ENCODE peak calls at places on chromosomes 16 and 17, in eight cellular contexts. Y is keratinocyte; B is small intestine; R is Peyer's patch; U is H9; P is aorta; F is left ventricle myocardium inferior; S is naive thymus-derived CD4-positive, alpha-beta T cell. Q is an unnamed sample.

GRCh38 chr17:67026341-67026740 is 18.0 kb upstream of the CACNG1 start:
- DNase-seq in B (no peak), P (no peak), S (no peak), Y (no peak), F (no peak), R (no peak), U (no peak), Q (no peak)

GRCh38 chr17:38342886-38343607 is 709 bp downstream of the GPR179 start:
- DNase-seq in F (no peak), Y (no peak), U (peak; percentile 28), P (peak; percentile 43), B (no peak), S (no peak), R (no peak), Q (no peak)

GRCh38 chr17:17990282-17990681 is 17.6 kb downstream of the DRC3 start:
- DNase-seq in R (no peak), U (no peak), B (no peak), S (no peak), F (no peak), Y (peak; percentile 55), P (no peak), Q (no peak)

GRCh38 chr16:48126801-48127644 is 28.8 kb downstream of the ABCC12 start:
- DNase-seq in P (no peak), B (no peak), U (no peak), S (no peak), R (no peak), Y (peak; percentile 38), F (no peak), Q (no peak)

GRCh38 chr16:58098207-58099096 is 30.7 kb downstream of the CFAP20 start:
- DNase-seq in Y (no peak), B (no peak), F (no peak), P (no peak), U (no peak), S (no peak), R (no peak), Q (no peak)

GRCh38 chr16:84913315-84913714 is 93.5 kb downstream of the CRISPLD2 start:
- DNase-seq in U (no peak), B (no peak), R (no peak), F (peak; percentile 56), P (no peak), S (no peak), Y (no peak), Q (peak; percentile 30)

GRCh38 chr17:57782051-57782490 is 37.0 kb upstream of the CCDC182 start:
- DNase-seq in Y (no peak), U (no peak), B (no peak), F (no peak), R (no peak), S (no peak), P (no peak), Q (no peak)

GRCh38 chr16:16009396-16009795 is 60.0 kb downstream of the ABCC1 start:
- DNase-seq in R (no peak), Y (no peak), U (no peak), B (no peak), F (peak; percentile 69), S (no peak), P (no peak), Q (no peak)

GRCh38 chr16:65120811-65121721 is 797 bp downstream of the CDH11 start:
- DNase-seq in Y (no peak), F (peak; percentile 20), P (peak; percentile 81), B (no peak), U (peak; percentile 46), S (no peak), R (no peak), Q (peak; percentile 11)

GRCh38 chr17:62627219-62627903 is at the start of gene MRC2:
- DNase-seq in U (peak; percentile 82), F (peak; percentile 74), S (peak; percentile 13), Y (no peak), R (no peak), P (peak; percentile 94), B (no peak), Q (no peak)

GRCh38 chr17:32486091-32486700 is 597 bp upstream of the CDK5R1 start:
- DNase-seq in F (peak; percentile 74), U (peak; percentile 88), S (peak; percentile 76), B (peak; percentile 80), P (peak; percentile 89), R (peak; percentile 67), Y (no peak), Q (peak; percentile 78)

GRCh38 chr17:6145946-6146345 is 75.8 kb downstream of the WSCD1 start:
- DNase-seq in U (no peak), R (no peak), F (no peak), P (no peak), Y (no peak), B (no peak), S (no peak), Q (no peak)

GRCh38 chr17:6147054-6147453 is 76.9 kb downstream of the WSCD1 start:
- DNase-seq in P (no peak), S (no peak), B (no peak), U (no peak), Y (no peak), R (no peak), F (no peak), Q (no peak)
- H3K27me3 ChIP-seq in P (no peaks in the 10 kb centered on the region), S (no peaks in the 10 kb centered on the region), B (no peaks in the 10 kb centered on the region), U (no peaks in the 10 kb centered on the region), Y (peaks cover 3% of the 10 kb centered on the region), R (no peaks in the 10 kb centered on the region), F (peaks cover 43% of the 10 kb centered on the region), Q (no peaks in the 10 kb centered on the region)

DNA sequence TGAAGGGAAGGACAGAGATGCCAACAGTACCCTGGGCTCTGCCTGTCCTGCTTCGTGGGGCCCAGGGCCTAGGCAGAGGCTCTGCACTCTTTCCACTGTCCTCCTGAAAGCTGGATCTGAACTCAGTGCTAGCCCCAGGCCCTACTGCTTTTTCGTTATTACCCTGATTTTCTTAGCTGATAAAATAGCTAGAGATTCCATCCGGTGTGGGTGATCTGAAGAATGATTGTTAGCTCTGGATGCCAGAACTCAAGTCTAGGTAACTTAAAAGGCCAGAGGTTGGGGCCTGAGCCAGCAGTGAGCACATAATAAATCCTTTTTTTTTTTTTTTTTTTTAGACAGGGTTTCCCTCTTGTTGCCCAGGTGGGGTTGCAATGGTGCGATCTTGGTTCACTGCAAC is 1.8 kb upstream of the MYBBP1A start:
- DNase-seq in Y (no peak), S (no peak), B (no peak), P (no peak), U (no peak), R (no peak), F (no peak), Q (no peak)
- H3K4me1 ChIP-seq in Y (peaks cover 18% of the 10 kb centered on the region), S (peaks cover 22% of the 10 kb centered on the region), B (peaks cover 11% of the 10 kb centered on the region), P (no peaks in the 10 kb centered on the region), U (peaks cover 4% of the 10 kb centered on the region), R (peaks cover 16% of the 10 kb centered on the region), F (peaks cover 33% of the 10 kb centered on the region), Q (no peaks in the 10 kb centered on the region)

DNA sequence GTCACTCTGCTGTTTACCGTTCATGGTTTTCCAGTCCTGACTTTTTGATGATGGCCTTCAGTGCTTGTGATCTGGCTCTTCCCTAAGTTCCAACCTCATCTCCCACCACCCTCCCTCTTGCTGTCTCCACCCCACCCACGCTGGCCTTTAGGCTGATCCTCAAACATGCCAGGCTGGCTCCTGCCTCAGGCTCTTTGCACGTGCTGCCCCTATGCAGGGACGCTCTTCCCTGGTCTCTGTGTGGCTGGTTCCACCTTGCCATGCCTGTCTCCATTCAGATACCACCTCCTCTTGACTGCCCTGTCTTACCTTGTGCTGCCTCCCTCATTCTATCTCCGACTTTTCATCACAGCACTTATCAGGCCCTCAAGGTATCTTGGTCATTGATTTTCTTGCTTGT is 228.8 kb downstream of the SNX29 start:
- DNase-seq in S (no peak), U (no peak), R (no peak), P (no peak), B (no peak), Y (no peak), F (no peak), Q (no peak)
- H3K27me3 ChIP-seq in S (no peaks in the 10 kb centered on the region), U (no peaks in the 10 kb centered on the region), R (no peaks in the 10 kb centered on the region), P (no peaks in the 10 kb centered on the region), B (no peaks in the 10 kb centered on the region), Y (no peaks in the 10 kb centered on the region), F (no peaks in the 10 kb centered on the region), Q (no peaks in the 10 kb centered on the region)

GRCh38 chr16:17460890-17461289 is 9.9 kb downstream of the XYLT1 start:
- DNase-seq in Y (no peak), P (no peak), B (no peak), R (no peak), U (no peak), S (no peak), F (no peak), Q (no peak)

GRCh38 chr16:17461951-17462729 is 8.6 kb downstream of the XYLT1 start:
- DNase-seq in B (no peak), F (no peak), Y (no peak), P (no peak), U (peak; percentile 53), R (peak; percentile 69), S (no peak), Q (no peak)

GRCh38 chr16:17457997-17458396 is 12.8 kb downstream of the XYLT1 start:
- DNase-seq in Y (no peak), R (no peak), B (no peak), S (no peak), U (no peak), F (no peak), P (no peak), Q (no peak)

GRCh38 chr16:17457513-17457912 is 13.2 kb downstream of the XYLT1 start:
- DNase-seq in U (no peak), R (no peak), P (no peak), F (no peak), S (no peak), Y (no peak), B (no peak), Q (no peak)

GRCh38 chr16:17459903-17460521 is 10.7 kb downstream of the XYLT1 start:
- DNase-seq in Y (no peak), F (no peak), S (no peak), U (no peak), B (no peak), P (no peak), R (peak; percentile 73), Q (no peak)
- H3K4me1 ChIP-seq in Y (no peaks in the 10 kb centered on the region), F (peaks cover 9% of the 10 kb centered on the region), S (peaks cover 7% of the 10 kb centered on the region), U (peaks cover 6% of the 10 kb centered on the region), B (no peaks in the 10 kb centered on the region), P (no peaks in the 10 kb centered on the region), R (peaks cover 8% of the 10 kb centered on the region), Q (no peaks in the 10 kb centered on the region)

GRCh38 chr16:803751-804075 is 3.2 kb upstream of the GNG13 start:
- DNase-seq in R (no peak), P (no peak), S (no peak), Y (no peak), U (no peak), F (no peak), B (no peak), Q (no peak)
- H3K27me3 ChIP-seq in R (peaks cover 21% of the 10 kb centered on the region), P (no peaks in the 10 kb centered on the region), S (no peaks in the 10 kb centered on the region), Y (peaks cover 44% of the 10 kb centered on the region), U (peaks cover 5% of the 10 kb centered on the region), F (peaks cover 49% of the 10 kb centered on the region), B (peaks cover 25% of the 10 kb centered on the region), Q (no peaks in the 10 kb centered on the region)

DNA sequence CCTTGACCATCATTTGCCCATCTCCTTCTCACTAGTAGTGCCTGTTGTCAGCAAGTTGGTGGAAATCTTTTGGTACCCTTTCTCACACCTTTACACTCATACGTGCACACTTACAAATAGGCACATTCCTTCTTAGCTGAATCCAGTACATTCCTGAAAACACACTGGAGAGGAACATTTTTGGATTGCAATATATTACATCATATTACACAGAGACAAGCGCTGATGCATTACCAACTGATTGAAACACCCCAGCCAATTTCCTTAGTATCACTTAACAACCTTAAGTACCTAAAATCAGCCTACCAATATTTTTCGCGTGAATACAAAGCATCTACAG is 64.1 kb downstream of the PLCG2 start:
- DNase-seq in P (no peak), Y (no peak), B (no peak), R (no peak), U (no peak), F (no peak), S (no peak), Q (no peak)
- H3K4me1 ChIP-seq in P (no peaks in the 10 kb centered on the region), Y (no peaks in the 10 kb centered on the region), B (no peaks in the 10 kb centered on the region), R (peaks cover 6% of the 10 kb centered on the region), U (no peaks in the 10 kb centered on the region), F (no peaks in the 10 kb centered on the region), S (no peaks in the 10 kb centered on the region), Q (no peaks in the 10 kb centered on the region)

Q was measured in Caco-2.